ENCODE peak calls at places on chromosomes 16 and 17, in nine cellular contexts. B, F, C, Q, H, D, S, J and T are unnamed samples.

GRCh38 chr16:81659249-81659648 is 119.8 kb upstream of the PLCG2 start:
- DNase-seq in S (no peak), H (no peak), B (no peak), D (no peak), C (no peak), J (no peak), F (no peak), Q (no peak), T (no peak)

GRCh38 chr17:59678946-59679345 is 28.3 kb downstream of the PTRH2 start:
- DNase-seq in D (no peak), B (no peak), C (no peak), J (no peak), S (no peak), H (no peak), F (no peak), Q (no peak), T (no peak)

GRCh38 chr17:27578718-27579085 is 52.3 kb upstream of the LGALS9 start:
- DNase-seq in C (no peak), J (peak; percentile 71), H (no peak), F (no peak), S (no peak), D (no peak), Q (no peak), B (no peak), T (no peak)

GRCh38 chr17:32016231-32016630 is 9.0 kb downstream of the LRRC37B start:
- DNase-seq in S (no peak), B (no peak), Q (no peak), C (no peak), D (no peak), H (no peak), F (no peak), J (no peak), T (no peak)

GRCh38 chr17:9557356-9557755 is 18.3 kb downstream of the STX8 start:
- DNase-seq in J (no peak), C (no peak), B (no peak), S (no peak), Q (no peak), H (no peak), F (no peak), D (no peak), T (no peak)

GRCh38 chr16:798666-799065 is 1.9 kb downstream of the GNG13 start:
- DNase-seq in J (no peak), B (no peak), H (no peak), C (no peak), F (no peak), D (no peak), Q (no peak), S (no peak), T (no peak)

GRCh38 chr17:12637015-12637414 is 28.7 kb upstream of the MYOCD start:
- DNase-seq in S (no peak), D (peak; percentile 20), C (no peak), H (peak; percentile 92), B (peak; percentile 52), Q (peak; percentile 56), F (no peak), J (no peak), T (no peak)

GRCh38 chr16:89502319-89502843 is 5.8 kb upstream of the SPG7 start:
- DNase-seq in H (no peak), S (no peak), Q (peak; percentile 85), D (peak; percentile 72), C (no peak), J (peak; percentile 91), F (no peak), B (no peak), T (no peak)

GRCh38 chr16:59259074-59259963 is 525.2 kb upstream of the GOT2 start:
- DNase-seq in C (no peak), H (no peak), D (no peak), F (no peak), J (no peak), B (no peak), S (no peak), Q (no peak), T (no peak)

GRCh38 chr16:11966173-11966572 is 1.2 kb downstream of the TNFRSF17 start:
- DNase-seq in C (no peak), J (no peak), S (no peak), F (no peak), H (no peak), B (no peak), Q (no peak), D (no peak), T (no peak)

GRCh38 chr17:76752006-76752405 is 14.1 kb downstream of the MFSD11 start:
- DNase-seq in C (no peak), D (no peak), S (no peak), F (no peak), Q (no peak), J (no peak), B (no peak), H (no peak), T (no peak)

GRCh38 chr16:24543949-24544348 is 4.6 kb downstream of the RBBP6 start:
- DNase-seq in H (no peak), D (no peak), S (no peak), J (no peak), C (no peak), Q (no peak), F (no peak), B (no peak), T (no peak)

GRCh38 chr16:78461087-78461486 is 361.6 kb downstream of the WWOX start:
- DNase-seq in D (no peak), J (no peak), Q (no peak), C (no peak), S (no peak), F (no peak), B (no peak), H (no peak), T (no peak)

GRCh38 chr17:16374129-16374528 is 6.8 kb upstream of the UBB start:
- DNase-seq in S (no peak), Q (no peak), H (no peak), B (peak; percentile 31), C (no peak), F (peak; percentile 50), J (no peak), D (no peak), T (no peak)

GRCh38 chr17:41457656-41458055 is 9.5 kb downstream of the KRT32 start:
- DNase-seq in D (no peak), F (no peak), J (no peak), B (no peak), C (no peak), Q (no peak), H (no peak), S (no peak), T (no peak)

GRCh38 chr17:68011199-68011665 is 15.0 kb upstream of the C17orf58 start:
- DNase-seq in H (no peak), D (peak; percentile 28), J (peak; percentile 50), S (peak; percentile 73), F (peak; percentile 48), C (peak; percentile 80), B (no peak), Q (peak; percentile 66), T (no peak)

GRCh38 chr17:17691468-17692263 is 10.4 kb downstream of the RAI1 start:
- DNase-seq in Q (no peak), C (no peak), S (no peak), F (no peak), J (no peak), H (no peak), B (no peak), D (no peak), T (no peak)

GRCh38 chr17:8188408-8188839 is 1.6 kb downstream of the BORCS6 start:
- DNase-seq in F (no peak), B (no peak), Q (no peak), S (no peak), D (no peak), J (no peak), C (no peak), H (no peak), T (no peak)

GRCh38 chr17:8189041-8189710 is 804 bp downstream of the BORCS6 start:
- DNase-seq in C (no peak), D (no peak), S (peak; percentile 60), F (peak; percentile 45), Q (no peak), H (no peak), B (no peak), J (peak; percentile 53), T (no peak)

GRCh38 chr17:8192070-8192815 is 2.3 kb upstream of the BORCS6 start:
- DNase-seq in C (peak; percentile 80), B (peak; percentile 82), H (peak; percentile 47), F (peak; percentile 89), D (peak; percentile 90), J (peak; percentile 85), S (peak; percentile 63), Q (peak; percentile 97), T (peak; percentile 73)

GRCh38 chr17:8189711-8190477 is at the start of gene BORCS6:
- DNase-seq in F (peak; percentile 99), B (peak; percentile 95), D (peak; percentile 97), C (peak; percentile 98), H (peak; percentile 97), Q (peak; percentile 97), S (peak; percentile 93), J (peak; percentile 99), T (peak; percentile 97)

GRCh38 chr17:8190506-8190905 is 526 bp upstream of the BORCS6 start:
- DNase-seq in F (no peak), C (no peak), S (no peak), H (no peak), D (no peak), J (no peak), B (no peak), Q (no peak), T (no peak)
- H3K27ac ChIP-seq in F (peak overlapping the region; percentile 43), C (peak overlapping the region; percentile 2), S (no peak overlapping the region), H (no peak overlapping the region), D (peak overlapping the region; percentile 97), J (peak overlapping the region; percentile 15), B (peak overlapping the region; percentile 91), Q (peak overlapping the region; percentile 79), T (peak overlapping the region; percentile 86)

DNA sequence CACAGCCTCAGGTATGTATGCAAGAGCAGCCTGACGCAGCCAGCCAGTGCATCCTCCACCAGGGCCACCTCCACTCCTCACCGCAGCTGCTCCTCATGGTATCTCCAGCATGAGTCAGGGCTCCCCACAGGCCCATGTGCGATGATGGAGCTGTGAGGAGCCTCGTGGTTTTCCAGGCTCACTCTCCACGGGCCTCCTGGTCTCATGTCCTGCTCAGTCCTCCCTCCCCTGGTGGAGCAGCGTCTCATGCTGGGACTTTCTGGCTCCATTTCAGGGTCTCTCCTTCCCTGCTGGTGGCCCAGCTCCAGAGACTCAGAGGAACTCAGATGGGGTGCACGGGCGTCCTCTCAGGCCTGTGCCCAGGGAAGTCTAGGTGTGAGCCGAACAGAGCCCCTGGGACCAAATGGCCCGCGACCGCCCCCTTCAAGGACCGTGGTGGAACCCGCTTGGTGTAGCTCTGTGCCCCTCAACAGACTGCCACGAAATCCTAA is 70.4 kb downstream of the METRNL start:
- DNase-seq in H (no peak), C (peak; percentile 59), F (no peak), S (peak; percentile 19), B (no peak), Q (no peak), D (no peak), J (no peak), T (no peak)
- H3K27ac ChIP-seq in H (no peak overlapping the region), C (no peak overlapping the region), F (no peak overlapping the region), S (no peak overlapping the region), B (no peak overlapping the region), Q (no peak overlapping the region), D (no peak overlapping the region), J (no peak overlapping the region), T (no peak overlapping the region)

GRCh38 chr17:43579570-43580140 is 33.5 kb upstream of the ETV4 start:
- DNase-seq in S (no peak), D (peak; percentile 75), H (peak; percentile 83), C (no peak), Q (peak; percentile 43), F (no peak), B (no peak), J (no peak), T (no peak)
- H3K27ac ChIP-seq in S (no peak overlapping the region), D (peak overlapping the region; percentile 66), H (peak overlapping the region; percentile 82), C (no peak overlapping the region), Q (peak overlapping the region; percentile 78), F (peak overlapping the region; percentile 48), B (no peak overlapping the region), J (no peak overlapping the region), T (no peak overlapping the region)

GRCh38 chr17:64546716-64547115 is 39.9 kb downstream of the CEP95 start:
- DNase-seq in S (no peak), H (no peak), D (no peak), Q (no peak), J (no peak), F (no peak), C (no peak), B (no peak), T (no peak)
- H3K27ac ChIP-seq in S (no peak overlapping the region), H (no peak overlapping the region), D (no peak overlapping the region), Q (no peak overlapping the region), J (no peak overlapping the region), F (no peak overlapping the region), C (no peak overlapping the region), B (no peak overlapping the region), T (no peak overlapping the region)